ENCODE peak calls at places on chromosomes 1 and 21, in five cellular contexts. M is tibial artery, G is body of pancreas, A is astrocyte, Y is HAP-1. O is an unnamed sample. For H3K4me1, the result is how much of the 10 kb centered on the place peaks cover.

GRCh38 chr1:59178803-59179202 is 118.1 kb upstream of the FGGY start:
- DNase-seq in M (peak), G (no peak), A (no peak), Y (no peak), O (no peak)

GRCh38 chr1:223007935-223008334 is 135.1 kb downstream of the TLR5 start:
- DNase-seq in M (no peak), G (no peak), A (no peak), Y (no peak), O (no peak)

GRCh38 chr1:24437631-24438396 is 22.2 kb downstream of the NIPAL3 start:
- DNase-seq in M (no peak), G (no peak), A (no peak), Y (no peak), O (no peak)

GRCh38 chr1:205656236-205656635 is 24.1 kb downstream of the SLC45A3 start:
- DNase-seq in M (no peak), G (no peak), A (no peak), Y (no peak), O (no peak)

GRCh38 chr1:116360435-116361173 is 12.4 kb upstream of the ATP1A1 start:
- DNase-seq in M (no peak), G (no peak), A (no peak), Y (no peak), O (no peak)

GRCh38 chr1:193614817-193615216 is 428.4 kb upstream of the B3GALT2 start:
- DNase-seq in M (no peak), G (no peak), A (peak), Y (no peak), O (no peak)

GRCh38 chr1:9198538-9199361 is 35.8 kb upstream of the H6PD start:
- DNase-seq in M (no peak), G (no peak), A (peak), Y (no peak), O (no peak)

GRCh38 chr21:44011774-44012473 is at the start of gene TRAPPC10:
- DNase-seq in M (peak), G (peak), A (peak), Y (peak), O (peak)

GRCh38 chr1:8457771-8458409 is 140.0 kb downstream of the SLC45A1 start:
- DNase-seq in M (no peak), G (no peak), A (no peak), Y (no peak), O (no peak)

GRCh38 chr1:1806890-1807289 is 28.6 kb upstream of the NADK start:
- DNase-seq in M (no peak), G (no peak), A (peak), Y (no peak), O (peak)

GRCh38 chr1:65691962-65692361 is 100.7 kb upstream of the PDE4B start:
- DNase-seq in M (no peak), G (no peak), A (no peak), Y (no peak), O (no peak)

GRCh38 chr21:39660191-39660590 is 47.5 kb downstream of the B3GALT5 start:
- DNase-seq in M (no peak), G (peak), A (peak), Y (no peak), O (no peak)

GRCh38 chr1:202086579-202087350 is 36.0 kb upstream of the GPR37L1 start:
- DNase-seq in M (no peak), G (peak), A (no peak), Y (no peak), O (no peak)

GRCh38 chr1:11999236-11999635 is 19.0 kb downstream of the MFN2 start:
- DNase-seq in M (no peak), G (no peak), A (no peak), Y (no peak), O (no peak)

GRCh38 chr1:241208910-241209414 is 148.0 kb downstream of the RGS7 start:
- DNase-seq in M (no peak), G (no peak), A (no peak), Y (no peak), O (no peak)

GRCh38 chr1:89262643-89263042 is 10.0 kb downstream of the GBP5 start:
- DNase-seq in M (no peak), G (no peak), A (peak), Y (no peak), O (no peak)

GRCh38 chr1:62691062-62691844 is 3.1 kb upstream of the DOCK7 start:
- DNase-seq in M (no peak), G (no peak), A (no peak), Y (no peak), O (no peak)

GRCh38 chr1:63004868-63005267 is 220.9 kb downstream of the ATG4C start:
- DNase-seq in M (no peak), G (peak), A (no peak), Y (no peak), O (no peak)

GRCh38 chr1:223683586-223684487 is 18.3 kb upstream of the CAPN8 start:
- DNase-seq in M (no peak), G (peak), A (no peak), Y (peak), O (no peak)

GRCh38 chr1:25806418-25806817 is 6.4 kb downstream of the SELENON start:
- DNase-seq in M (no peak), G (peak), A (peak), Y (no peak), O (peak)

GRCh38 chr1:224042557-224043118 is 71.3 kb upstream of the FBXO28 start:
- DNase-seq in M (no peak), G (no peak), A (peak), Y (no peak), O (no peak)

GRCh38 chr1:85278853-85279314 is 2.5 kb upstream of the BCL10 start:
- DNase-seq in M (peak), G (peak), A (peak), Y (no peak), O (no peak)

GRCh38 chr1:182205378-182206022 is 144.0 kb upstream of the ZNF648 start:
- DNase-seq in M (no peak), G (no peak), A (no peak), Y (no peak), O (no peak)

GRCh38 chr21:38596264-38597042 is 98.2 kb upstream of the ERG start:
- DNase-seq in M (no peak), G (no peak), A (peak), Y (no peak), O (no peak)

GRCh38 chr1:91604632-91605031 is 104.0 kb downstream of the CDC7 start:
- DNase-seq in M (no peak), G (no peak), A (no peak), Y (no peak), O (no peak)

GRCh38 chr1:22383526-22384291 is 67.9 kb upstream of the ZBTB40 start:
- DNase-seq in M (no peak), G (no peak), A (no peak), Y (no peak), O (no peak)

GRCh38 chr1:3876716-3877115 is 19.4 kb downstream of the DFFB start:
- DNase-seq in M (no peak), G (no peak), A (no peak), Y (no peak), O (no peak)

GRCh38 chr1:228361314-228362140 is 45.1 kb downstream of the TRIM11 start:
- DNase-seq in M (no peak), G (no peak), A (no peak), Y (no peak), O (peak)

GRCh38 chr1:31705080-31705866 is 1.5 kb upstream of the COL16A1 start:
- DNase-seq in M (peak), G (peak), A (peak), Y (peak), O (peak)

GRCh38 chr1:48329489-48329888 is 107.0 kb downstream of the SLC5A9 start:
- DNase-seq in M (no peak), G (no peak), A (peak), Y (no peak), O (no peak)

GRCh38 chr1:100950776-100951175 is 54.9 kb downstream of the SLC30A7 start:
- DNase-seq in M (no peak), G (no peak), A (peak), Y (no peak), O (no peak)

GRCh38 chr1:148434832-148435231 is 48.3 kb downstream of the PPIAL4G start:
- DNase-seq in M (no peak), G (no peak), A (no peak), Y (no peak), O (no peak)

GRCh38 chr1:246748867-246749266 is 24.7 kb downstream of the SCCPDH start:
- DNase-seq in M (no peak), G (no peak), A (no peak), Y (no peak), O (no peak)

GRCh38 chr1:158203693-158204457 is 23.2 kb downstream of the CD1D start:
- DNase-seq in M (no peak), G (peak), A (peak), Y (peak), O (no peak)

GRCh38 chr1:161068306-161069200 is 1.1 kb downstream of the ARHGAP30 start:
- DNase-seq in M (peak), G (peak), A (no peak), Y (no peak), O (peak)

GRCh38 chr1:161071886-161072371 is 2.2 kb upstream of the ARHGAP30 start:
- DNase-seq in M (peak), G (peak), A (no peak), Y (peak), O (peak)

GRCh38 chr1:161069201-161069685 is 448 bp downstream of the ARHGAP30 start:
- DNase-seq in M (no peak), G (no peak), A (no peak), Y (no peak), O (no peak)

GRCh38 chr1:161070737-161071136 is 1.0 kb upstream of the ARHGAP30 start:
- DNase-seq in M (no peak), G (no peak), A (no peak), Y (no peak), O (no peak)

DNA sequence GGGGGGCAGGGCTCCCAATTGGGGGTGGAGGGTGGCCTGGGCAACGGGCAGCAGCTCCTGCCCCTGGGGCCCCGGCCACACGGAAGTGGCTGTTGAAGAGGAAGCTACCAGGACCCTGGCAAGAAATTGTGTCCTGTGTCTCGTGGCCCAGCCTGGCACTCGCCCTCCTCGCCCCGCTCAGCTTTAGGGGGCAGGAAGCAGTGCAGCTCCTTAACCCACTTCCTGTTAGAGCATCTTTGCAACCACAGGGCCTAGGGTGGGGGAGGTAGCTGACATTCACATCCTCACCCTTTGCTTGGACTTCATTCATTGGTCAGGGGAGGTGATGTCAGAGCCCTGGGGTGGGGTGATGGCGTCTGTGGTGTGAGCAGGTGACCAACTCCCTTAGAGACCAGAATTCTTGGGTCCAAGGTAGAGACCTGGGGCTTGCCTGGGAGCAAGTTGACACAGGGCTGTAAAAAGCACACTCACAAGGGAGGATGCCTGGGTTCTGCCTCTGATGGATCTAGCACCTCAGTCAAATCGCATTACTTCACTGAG is at the start of gene ARHGAP30:
- DNase-seq in M (peak), G (peak), A (no peak), Y (no peak), O (peak)
- H3K4me1 ChIP-seq in M (under half), G (under half), A (under half), Y (under half), O (under half)

GRCh38 chr1:180236698-180237509 is 6.8 kb downstream of the LHX4 start:
- DNase-seq in M (no peak), G (no peak), A (no peak), Y (no peak), O (no peak)

GRCh38 chr1:180234369-180235076 is 4.5 kb downstream of the LHX4 start:
- DNase-seq in M (no peak), G (no peak), A (no peak), Y (no peak), O (no peak)

GRCh38 chr1:180235077-180235501 is 5.0 kb downstream of the LHX4 start:
- DNase-seq in M (no peak), G (no peak), A (no peak), Y (no peak), O (no peak)

GRCh38 chr1:180233191-180234011 is 3.3 kb downstream of the LHX4 start:
- DNase-seq in M (no peak), G (no peak), A (no peak), Y (no peak), O (no peak)

GRCh38 chr1:180235502-180236239 is 5.6 kb downstream of the LHX4 start:
- DNase-seq in M (no peak), G (no peak), A (no peak), Y (no peak), O (no peak)
- H3K4me1 ChIP-seq in M (under half), G (under half), A (under half), Y (under half), O (half or more)

DNA sequence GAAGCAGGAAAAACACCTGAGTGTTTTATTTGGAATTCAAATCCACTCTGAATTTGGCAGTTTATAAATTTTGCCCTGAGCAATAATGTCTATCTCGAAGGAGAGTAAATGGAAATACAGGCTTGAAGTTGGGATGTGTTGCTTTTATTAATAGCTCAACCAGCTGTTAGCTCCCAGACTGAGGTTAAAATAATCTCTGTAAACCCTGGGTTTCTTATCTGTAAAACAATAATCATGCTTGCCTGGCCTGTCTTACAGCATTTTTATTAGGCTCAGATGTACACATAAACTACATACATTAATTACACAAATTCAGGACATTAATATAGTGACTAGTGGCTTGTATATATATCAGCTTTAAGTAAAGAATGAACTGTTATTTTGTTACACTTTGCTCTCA is 148.5 kb downstream of the GALNT2 start:
- DNase-seq in M (no peak), G (no peak), A (no peak), Y (no peak), O (no peak)
- H3K4me1 ChIP-seq in M (under half), G (half or more), A (under half), Y (under half), O (under half)

GRCh38 chr1:156499194-156499702 is 1.3 kb downstream of the MEF2D start:
- DNase-seq in M (no peak), G (no peak), A (no peak), Y (peak), O (no peak)
- H3K4me1 ChIP-seq in M (half or more), G (half or more), A (half or more), Y (under half), O (half or more)

GRCh38 chr1:203182377-203182927 is 4.1 kb downstream of the CHI3L1 start:
- DNase-seq in M (no peak), G (no peak), A (no peak), Y (no peak), O (no peak)

GRCh38 chr1:203179328-203180009 is 3.8 kb upstream of the MYBPH start:
- DNase-seq in M (no peak), G (peak), A (no peak), Y (no peak), O (peak)

GRCh38 chr1:203183828-203184227 is 2.7 kb downstream of the CHI3L1 start:
- DNase-seq in M (no peak), G (no peak), A (no peak), Y (no peak), O (peak)

GRCh38 chr1:203180611-203181330 is 5.1 kb upstream of the MYBPH start:
- DNase-seq in M (no peak), G (no peak), A (no peak), Y (no peak), O (peak)

DNA sequence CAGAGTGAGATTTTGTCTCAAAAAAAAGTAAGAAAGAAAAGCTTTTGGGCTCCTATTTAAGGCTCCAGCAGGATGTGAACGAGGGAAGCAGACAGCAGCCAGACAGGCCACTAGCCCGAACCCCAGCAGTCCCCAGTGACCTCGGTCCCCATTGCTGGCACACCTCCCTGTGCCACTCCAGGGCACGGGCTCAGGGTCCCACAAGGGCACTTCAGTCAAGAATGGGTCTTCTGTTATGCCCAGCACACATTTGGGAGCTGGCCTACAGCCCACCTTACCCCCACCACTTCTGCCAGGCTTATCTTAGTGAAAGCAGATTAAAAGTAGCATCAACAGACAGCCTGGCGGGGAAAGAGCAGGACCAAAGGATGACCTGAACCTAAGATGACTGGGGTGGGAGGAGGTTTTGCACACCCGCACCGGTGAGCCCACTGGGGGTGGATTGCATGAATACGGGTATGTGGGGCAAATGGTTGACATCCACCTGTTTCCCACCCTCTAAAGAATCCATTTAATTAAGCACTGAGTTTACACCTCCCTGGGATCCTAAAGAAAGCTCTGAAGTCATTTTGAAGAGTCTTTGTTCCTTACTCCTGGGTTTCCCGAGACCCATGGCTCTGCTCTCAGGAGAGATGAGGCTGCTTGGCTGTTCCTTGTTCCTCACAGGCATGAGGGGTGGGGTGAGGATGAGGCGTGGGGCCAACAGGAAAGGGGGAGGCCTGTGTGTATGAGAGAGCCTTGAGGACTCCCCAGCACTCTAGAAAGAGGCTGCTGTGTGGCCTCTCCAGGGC is 4.7 kb downstream of the CHI3L1 start:
- DNase-seq in M (no peak), G (no peak), A (no peak), Y (no peak), O (no peak)
- H3K4me1 ChIP-seq in M (under half), G (under half), A (under half), Y (under half), O (under half)

GRCh38 chr1:234517087-234517802 is 38.3 kb upstream of the TARBP1 start:
- DNase-seq in M (no peak), G (no peak), A (no peak), Y (no peak), O (no peak)
- H3K4me1 ChIP-seq in M (under half), G (under half), A (under half), Y (under half), O (half or more)

DNA sequence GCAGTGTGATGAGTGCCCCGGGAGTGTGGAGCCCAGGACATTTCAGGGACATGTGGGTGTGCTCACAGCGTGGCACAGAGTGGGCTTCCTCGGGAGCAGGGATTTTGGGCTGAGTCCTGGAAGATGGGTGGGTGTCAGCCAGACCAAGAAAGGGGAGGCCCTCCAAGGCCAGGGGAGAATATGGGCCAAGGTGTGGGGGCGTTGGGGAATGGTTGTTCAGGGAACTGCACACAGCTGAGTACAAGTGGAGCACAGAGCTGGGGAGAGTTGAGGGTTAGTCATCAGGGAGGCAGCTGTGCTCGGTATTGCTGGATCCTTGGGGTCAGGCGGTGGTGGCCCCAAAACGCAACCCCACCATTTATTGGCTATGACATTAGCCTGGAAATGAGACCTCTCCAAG is 5.5 kb downstream of the POGK start:
- DNase-seq in M (no peak), G (no peak), A (no peak), Y (no peak), O (no peak)
- H3K4me1 ChIP-seq in M (under half), G (half or more), A (under half), Y (under half), O (half or more)

GRCh38 chr1:54355931-54356679 is 50.1 kb downstream of the SSBP3 start:
- DNase-seq in M (no peak), G (peak), A (no peak), Y (no peak), O (no peak)
- H3K4me1 ChIP-seq in M (under half), G (under half), A (under half), Y (under half), O (under half)

GRCh38 chr1:226702318-226702956 is 36.6 kb downstream of the ITPKB start:
- DNase-seq in M (peak), G (peak), A (peak), Y (no peak), O (no peak)
- H3K4me1 ChIP-seq in M (under half), G (under half), A (under half), Y (under half), O (half or more)

DNA sequence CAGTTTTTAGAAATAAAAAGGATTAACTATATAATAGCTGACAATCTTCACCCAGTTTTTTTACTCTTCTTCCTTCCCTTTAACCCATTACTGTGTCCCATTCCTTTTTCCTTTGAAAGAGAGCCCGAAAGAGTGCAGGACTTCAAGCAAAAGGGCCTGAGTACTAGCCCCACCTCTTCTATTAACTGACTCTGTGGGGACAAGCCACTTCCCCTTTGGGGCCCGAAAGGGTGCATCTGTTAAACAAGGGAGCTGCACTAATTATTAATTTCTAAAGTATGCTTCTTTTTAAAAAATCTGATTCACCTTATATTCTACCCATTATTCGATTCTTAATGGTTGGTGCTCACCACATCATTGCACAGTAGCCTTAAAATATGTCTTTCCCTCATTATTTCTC is 3.3 kb downstream of the USP24 start:
- DNase-seq in M (no peak), G (no peak), A (no peak), Y (no peak), O (no peak)
- H3K4me1 ChIP-seq in M (under half), G (half or more), A (under half), Y (under half), O (half or more)